ENCODE peak calls at places on chromosomes 5 and 9, in six cellular contexts. O is gastrocnemius medialis, Z is coronary artery, K is neural progenitor cell, T is foreskin keratinocyte, L is endodermal cell. Y is an unnamed sample.

GRCh38 chr5:41863871-41864486 is 6.2 kb downstream of the OXCT1 start:
- DNase-seq in O (no peak), Z (no peak), K (no peak), T (no peak), L (no peak), Y (no peak)

GRCh38 chr9:127148014-127148413 is 25.6 kb upstream of the ANGPTL2 start:
- DNase-seq in O (no peak), Z (no peak), K (no peak), T (no peak), L (no peak), Y (no peak)

GRCh38 chr9:35932732-35933131 is 23.4 kb downstream of the SPAAR start:
- DNase-seq in O (no peak), Z (no peak), K (no peak), T (no peak), L (no peak), Y (no peak)

GRCh38 chr9:96048954-96049831 is 173.7 kb downstream of the ERCC6L2 start:
- DNase-seq in O (no peak), Z (peak; percentile 94), K (no peak), T (no peak), L (no peak), Y (no peak)

GRCh38 chr9:13351768-13352386 is 72.4 kb upstream of the MPDZ start:
- DNase-seq in O (no peak), Z (no peak), K (peak; percentile 64), T (no peak), L (no peak), Y (no peak)

GRCh38 chr5:65418661-65419060 is 63.1 kb downstream of the ADAMTS6 start:
- DNase-seq in O (no peak), Z (no peak), K (no peak), T (peak; percentile 5), L (no peak), Y (no peak)

GRCh38 chr5:103891151-103891550 is 328.6 kb upstream of the NUDT12 start:
- DNase-seq in O (no peak), Z (no peak), K (no peak), T (no peak), L (no peak), Y (no peak)

GRCh38 chr5:2902742-2903297 is 151.3 kb upstream of the IRX2 start:
- DNase-seq in O (no peak), Z (peak; percentile 41), K (no peak), T (no peak), L (peak; percentile 27), Y (no peak)

GRCh38 chr9:70924380-70924779 is 197.0 kb downstream of the TRPM3 start:
- DNase-seq in O (no peak), Z (no peak), K (no peak), T (no peak), L (no peak), Y (no peak)

DNA sequence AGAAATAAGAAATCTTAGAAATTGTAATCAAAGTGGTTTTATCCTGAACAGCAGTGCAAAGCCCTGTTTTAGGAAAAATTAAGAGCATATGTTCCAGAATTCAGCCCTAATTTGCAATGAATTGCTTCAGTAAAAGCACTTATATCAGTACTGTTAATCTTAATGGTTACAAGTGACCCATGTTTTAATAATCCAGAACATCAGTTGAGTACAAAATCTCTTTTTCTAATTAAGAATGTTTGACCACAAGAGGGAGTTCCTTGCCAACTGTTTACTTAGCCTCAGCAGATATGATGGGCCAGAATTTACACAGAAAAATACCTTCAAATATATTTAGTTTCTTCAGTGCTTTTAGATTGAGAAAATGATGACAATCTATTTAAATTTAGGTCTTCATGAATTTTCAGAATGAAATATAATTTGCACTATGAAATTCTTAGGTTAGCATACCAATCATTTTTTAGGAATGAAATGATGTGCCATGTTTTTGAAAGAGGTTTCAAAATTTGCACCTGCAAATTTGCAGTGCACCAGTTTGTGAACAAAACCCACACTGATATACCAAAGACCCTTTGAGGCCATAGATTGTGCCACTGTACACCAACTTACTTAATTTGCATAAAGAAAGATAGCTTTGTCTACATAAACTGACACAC is 926.3 kb upstream of the ARRDC3 start:
- DNase-seq in O (no peak), Z (no peak), K (peak; percentile 36), T (no peak), L (no peak), Y (no peak)
- TF ChIP-seq CTCF in O (no peak), Z (no peak), K (peak; percentile 77), T (peak; percentile 64), L (peak; percentile 79), Y (no peak)

GRCh38 chr5:27995867-27996266 is 957.5 kb upstream of the CDH9 start:
- DNase-seq in O (no peak), Z (no peak), K (no peak), T (no peak), L (no peak), Y (no peak)

DNA sequence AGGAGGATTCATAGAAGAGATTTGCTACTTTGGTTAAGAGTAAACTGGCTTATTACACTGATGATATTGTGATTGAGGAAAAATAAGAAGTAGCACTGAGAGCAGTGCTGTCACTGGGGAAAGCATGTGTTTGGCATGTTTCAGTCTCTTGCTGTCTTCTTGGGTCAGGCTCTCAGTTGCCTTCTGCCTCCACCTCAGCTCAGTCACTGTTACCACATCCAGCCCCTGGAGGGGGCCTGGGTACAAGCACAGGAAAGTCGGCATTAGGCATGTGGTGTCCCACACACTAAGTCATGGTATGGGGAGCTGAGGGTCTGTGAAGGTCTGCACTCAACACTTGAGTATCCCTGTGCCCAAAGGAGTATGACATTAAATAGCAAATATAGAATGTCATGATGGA is 958.3 kb upstream of the CDH9 start:
- DNase-seq in O (no peak), Z (no peak), K (no peak), T (no peak), L (no peak), Y (no peak)
- TF ChIP-seq CTCF in O (no peak), Z (no peak), K (no peak), T (no peak), L (peak; percentile 25), Y (no peak)

DNA sequence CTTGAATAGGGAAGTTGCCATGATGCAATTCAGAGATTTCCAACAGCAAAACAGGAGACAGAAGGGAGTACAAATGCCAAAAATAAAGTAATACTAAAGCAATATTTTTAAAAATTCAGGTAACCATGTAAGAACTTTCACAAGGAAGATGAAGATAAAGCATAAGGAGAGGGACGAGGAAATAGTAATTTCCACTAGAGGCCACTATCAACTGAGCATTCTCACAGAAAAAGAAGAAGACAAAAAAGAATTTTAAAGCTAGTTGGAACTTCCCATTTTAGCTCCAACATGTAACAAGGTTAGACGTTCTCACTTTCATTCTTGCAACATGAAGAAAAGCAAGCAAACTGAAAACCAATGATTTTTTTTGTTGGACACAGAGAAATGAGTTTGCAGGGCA is 779.9 kb upstream of the CDH6 start:
- DNase-seq in O (no peak), Z (no peak), K (no peak), T (no peak), L (no peak), Y (no peak)
- TF ChIP-seq CTCF in O (no peak), Z (no peak), K (peak; percentile 37), T (no peak), L (peak; percentile 60), Y (no peak)

GRCh38 chr9:86818636-86819035 is 128.7 kb downstream of the GAS1 start:
- DNase-seq in O (no peak), Z (no peak), K (no peak), T (no peak), L (no peak), Y (no peak)

GRCh38 chr9:86821011-86821845 is 126.1 kb downstream of the GAS1 start:
- DNase-seq in O (no peak), Z (no peak), K (peak; percentile 61), T (no peak), L (no peak), Y (no peak)

GRCh38 chr9:86822006-86822405 is 125.3 kb downstream of the GAS1 start:
- DNase-seq in O (no peak), Z (no peak), K (no peak), T (no peak), L (no peak), Y (no peak)

GRCh38 chr9:86816868-86817267 is 130.4 kb downstream of the GAS1 start:
- DNase-seq in O (no peak), Z (no peak), K (no peak), T (no peak), L (no peak), Y (no peak)

DNA sequence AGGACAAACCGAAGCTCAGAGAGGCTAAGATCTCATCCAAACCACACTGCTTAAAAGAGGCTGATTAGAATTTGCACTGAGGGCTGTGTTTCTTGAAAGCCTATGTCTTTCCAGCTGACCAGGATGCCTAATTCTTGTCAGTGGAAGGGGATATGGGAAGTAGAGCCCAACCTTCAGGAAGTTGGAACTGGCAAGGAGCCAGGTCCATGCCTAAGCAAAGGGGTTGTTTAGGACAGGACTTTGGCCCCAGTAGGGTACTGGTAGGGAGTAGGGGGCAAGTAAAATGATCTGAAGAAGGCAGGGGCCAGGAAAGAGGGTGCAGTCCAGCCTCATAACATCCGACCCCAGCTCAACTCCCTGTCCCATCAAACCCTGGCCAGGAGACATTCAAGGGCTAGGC is 130.9 kb downstream of the GAS1 start:
- DNase-seq in O (no peak), Z (no peak), K (no peak), T (no peak), L (no peak), Y (no peak)
- TF ChIP-seq CTCF in O (no peak), Z (no peak), K (no peak), T (no peak), L (no peak), Y (no peak)

DNA sequence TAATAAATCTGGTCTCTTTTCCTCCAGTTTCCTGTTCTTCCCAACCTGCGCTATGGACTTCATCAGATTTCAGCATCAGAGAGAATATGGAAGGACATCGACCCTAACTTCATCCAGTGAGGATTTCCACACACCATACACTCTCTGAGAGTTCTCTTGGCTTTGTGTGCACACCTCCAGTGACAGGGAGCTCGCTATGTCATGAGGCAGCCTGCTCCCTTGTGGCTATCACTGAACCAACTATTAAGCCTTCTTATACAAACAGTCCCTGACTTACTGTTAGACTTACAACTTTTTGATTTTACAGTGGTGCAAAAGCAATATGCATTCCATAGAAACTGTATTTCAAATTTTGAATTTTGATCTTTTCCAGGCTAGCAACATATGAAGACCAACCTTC is 12.2 kb upstream of the B4GALT1 start:
- DNase-seq in O (no peak), Z (no peak), K (no peak), T (no peak), L (no peak), Y (no peak)
- TF ChIP-seq CTCF in O (no peak), Z (no peak), K (no peak), T (no peak), L (no peak), Y (no peak)

GRCh38 chr9:131310833-131311554 is 21.5 kb downstream of the PLPP7 start:
- DNase-seq in O (peak; percentile 73), Z (no peak), K (peak; percentile 18), T (no peak), L (peak; percentile 73), Y (no peak)
- TF ChIP-seq CTCF in O (peak; percentile 14), Z (no peak), K (peak; percentile 3), T (no peak), L (peak; percentile 54), Y (no peak)

GRCh38 chr9:119986205-119986604 is 593.8 kb downstream of the CDK5RAP2 start:
- DNase-seq in O (no peak), Z (no peak), K (no peak), T (no peak), L (no peak), Y (no peak)

DNA sequence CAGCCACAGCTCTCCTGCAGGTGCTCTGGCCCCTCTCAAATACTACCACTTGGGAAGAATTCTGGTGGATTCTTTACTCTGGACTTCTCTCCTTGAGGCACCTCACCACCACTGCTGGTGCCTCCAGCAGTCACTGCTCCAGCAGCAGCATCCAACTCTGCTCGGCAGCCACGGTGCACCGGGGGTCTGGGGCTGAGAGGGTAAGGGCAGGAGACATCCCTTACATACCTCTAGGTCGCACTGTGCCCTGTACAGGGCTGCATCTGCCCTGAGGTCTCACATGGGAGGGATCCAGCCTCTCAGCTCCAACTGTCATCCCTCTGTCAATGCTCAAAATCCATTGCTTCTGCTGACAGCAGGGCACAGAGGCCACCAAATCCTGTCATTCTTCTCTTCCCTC is 588.2 kb downstream of the CDK5RAP2 start:
- DNase-seq in O (no peak), Z (no peak), K (no peak), T (no peak), L (no peak), Y (no peak)
- TF ChIP-seq CTCF in O (no peak), Z (no peak), K (no peak), T (no peak), L (no peak), Y (no peak)